ENCODE peak calls at places on chromosomes 7 and 10, in seven cellular contexts. T is astrocyte, L is fibroblast of lung, O is heart left ventricle, K is HCT116, J is pancreas, U is left lung. D is an unnamed sample.

GRCh38 chr10:1156921-1157614 is 100.9 kb downstream of the WDR37 start:
- DNase-seq in T (no peak), L (no peak), O (no peak), K (no peak), J (peak), U (no peak), D (peak)

GRCh38 chr10:43263551-43264323 is 3.1 kb downstream of the RASGEF1A start:
- DNase-seq in T (no peak), L (no peak), O (no peak), K (no peak), J (peak), U (no peak), D (peak)

GRCh38 chr7:109964780-109965179 is 1126.1 kb upstream of the LRRN3 start:
- DNase-seq in T (no peak), L (no peak), O (no peak), K (no peak), J (no peak), U (no peak), D (no peak)

GRCh38 chr7:20030915-20031362 is 186.2 kb downstream of the MACC1 start:
- DNase-seq in T (peak), L (peak), O (no peak), K (peak), J (no peak), U (no peak), D (no peak)

GRCh38 chr7:42456756-42457276 is 219.8 kb upstream of the GLI3 start:
- DNase-seq in T (no peak), L (no peak), O (no peak), K (no peak), J (no peak), U (no peak), D (peak)

GRCh38 chr7:17709599-17709998 is 230.7 kb downstream of the SNX13 start:
- DNase-seq in T (no peak), L (no peak), O (no peak), K (no peak), J (no peak), U (no peak), D (no peak)

GRCh38 chr7:155580367-155580766 is 34.0 kb upstream of the CNPY1 start:
- DNase-seq in T (no peak), L (no peak), O (no peak), K (no peak), J (no peak), U (no peak), D (no peak)

GRCh38 chr7:129665013-129665401 is 53.5 kb downstream of the NRF1 start:
- DNase-seq in T (peak), L (peak), O (no peak), K (peak), J (no peak), U (peak), D (no peak)

GRCh38 chr10:124566981-124567835 is 105.6 kb downstream of the LHPP start:
- DNase-seq in T (no peak), L (no peak), O (no peak), K (no peak), J (no peak), U (peak), D (no peak)

GRCh38 chr10:17009228-17009700 is 120.3 kb downstream of the CUBN start:
- DNase-seq in T (peak), L (peak), O (no peak), K (no peak), J (no peak), U (no peak), D (peak)

GRCh38 chr7:136956232-136956631 is 87.8 kb downstream of the CHRM2 start:
- DNase-seq in T (peak), L (peak), O (no peak), K (no peak), J (no peak), U (no peak), D (no peak)

GRCh38 chr10:91077549-91078017 is 142.9 kb upstream of the PCGF5 start:
- DNase-seq in T (peak), L (peak), O (peak), K (no peak), J (peak), U (peak), D (peak)

GRCh38 chr10:63103971-63104409 is 29.1 kb upstream of the NRBF2 start:
- DNase-seq in T (peak), L (peak), O (no peak), K (no peak), J (no peak), U (no peak), D (no peak)

GRCh38 chr10:131205556-131205955 is 106.0 kb downstream of the TCERG1L start:
- DNase-seq in T (no peak), L (no peak), O (no peak), K (no peak), J (peak), U (no peak), D (no peak)

GRCh38 chr10:11329055-11329673 is 282.3 kb downstream of the USP6NL start:
- DNase-seq in T (no peak), L (no peak), O (no peak), K (no peak), J (no peak), U (no peak), D (no peak)
- H3K27ac ChIP-seq in T (no peak), L (peak), O (peak), K (no peak), J (no peak), U (no peak), D (peak)

GRCh38 chr7:158970132-158970531 is 113.8 kb downstream of the DYNC2I1 start:
- DNase-seq in T (no peak), L (no peak), O (no peak), K (no peak), J (no peak), U (no peak), D (no peak)
- H3K27ac ChIP-seq in T (no peak), L (no peak), O (no peak), K (no peak), J (no peak), U (no peak), D (no peak)

DNA sequence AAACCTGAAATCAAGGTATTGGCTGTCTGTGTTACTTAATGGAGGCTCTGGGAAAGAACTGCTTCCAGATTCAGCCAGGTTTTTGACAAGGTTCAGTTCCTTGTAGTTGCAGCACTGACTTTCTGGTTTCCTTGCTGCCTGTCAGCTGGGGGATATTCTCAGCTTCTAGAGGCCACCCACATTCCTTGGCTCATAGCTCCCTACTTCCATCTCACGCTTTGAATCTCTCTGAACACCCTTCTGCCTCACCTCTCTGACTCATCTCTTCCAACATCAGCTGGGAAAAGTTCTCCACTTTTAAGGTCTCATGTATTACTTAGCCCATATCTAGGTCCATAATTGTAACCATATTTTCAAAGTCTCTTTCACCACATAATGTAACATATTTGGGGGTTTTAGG is 22.9 kb upstream of the GPR22 start:
- DNase-seq in T (peak), L (peak), O (no peak), K (no peak), J (no peak), U (no peak), D (no peak)
- H3K27ac ChIP-seq in T (peak), L (no peak), O (no peak), K (no peak), J (no peak), U (no peak), D (no peak)

DNA sequence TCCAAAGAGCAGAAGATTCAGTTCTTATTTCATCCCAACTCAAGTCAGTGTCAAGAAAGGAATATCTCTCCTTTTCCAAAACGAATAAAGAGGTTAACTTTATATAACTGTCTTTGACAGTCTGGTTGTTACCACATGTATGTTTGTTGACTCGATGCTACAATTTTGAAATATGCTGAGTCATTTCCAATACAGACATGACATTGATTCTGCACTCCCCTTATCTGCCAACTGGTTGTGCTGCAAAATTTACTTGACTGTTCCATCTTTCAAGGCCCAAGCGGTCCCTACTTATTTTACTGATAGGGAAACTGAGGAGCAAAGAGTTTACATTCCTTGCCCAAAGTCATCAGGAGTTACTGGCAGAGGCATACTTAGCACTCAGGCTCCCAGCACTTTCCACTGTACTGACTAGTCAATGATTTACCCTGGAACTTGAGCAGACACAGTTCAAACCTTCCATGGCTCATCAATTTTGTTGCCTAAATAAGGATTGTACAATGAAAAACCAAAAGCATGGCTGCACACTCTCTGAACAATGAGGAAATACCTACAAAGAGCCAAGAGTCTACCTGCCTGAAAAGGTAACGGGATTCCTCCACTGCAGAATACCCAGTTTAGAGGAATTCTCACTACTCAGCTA is 52.8 kb downstream of the ABLIM1 start:
- DNase-seq in T (no peak), L (no peak), O (no peak), K (no peak), J (no peak), U (no peak), D (no peak)
- H3K27ac ChIP-seq in T (no peak), L (no peak), O (peak), K (no peak), J (no peak), U (peak), D (peak)

GRCh38 chr7:36961691-36962090 is 237.4 kb upstream of the AOAH start:
- DNase-seq in T (no peak), L (no peak), O (no peak), K (no peak), J (no peak), U (no peak), D (no peak)
- H3K27ac ChIP-seq in T (peak), L (no peak), O (no peak), K (peak), J (no peak), U (no peak), D (no peak)

GRCh38 chr10:132536241-132536963 is 1.2 kb upstream of the INPP5A start:
- DNase-seq in T (no peak), L (peak), O (no peak), K (no peak), J (peak), U (peak), D (no peak)
- H3K27ac ChIP-seq in T (peak), L (peak), O (peak), K (peak), J (peak), U (peak), D (peak)

D was measured in esophagus muscularis mucosa.